ENCODE peak calls at places on chromosomes 13 and 19, in five cellular contexts. S is uterus, X is erythroblast, G is IMR-90, F is prostate gland. M is an unnamed sample.

GRCh38 chr13:59722580-59722900 is 441.2 kb downstream of the DIAPH3 start:
- DNase-seq in S (no peak), X (no peak), G (no peak), F (no peak), M (no peak)

GRCh38 chr19:35717665-35718344 is at the start of gene KMT2B:
- DNase-seq in S (no peak), X (peak), G (no peak), F (no peak), M (peak)

GRCh38 chr19:46838160-46838559 is 12.5 kb downstream of the AP2S1 start:
- DNase-seq in S (no peak), X (no peak), G (no peak), F (no peak), M (no peak)

GRCh38 chr13:45417790-45418534 is at the start of gene SLC25A30:
- DNase-seq in S (peak), X (peak), G (peak), F (peak), M (peak)

GRCh38 chr13:30735025-30735967 is at the start of gene ALOX5AP:
- DNase-seq in S (no peak), X (no peak), G (no peak), F (no peak), M (no peak)

GRCh38 chr13:40452741-40453665 is 213.4 kb downstream of the FOXO1 start:
- DNase-seq in S (no peak), X (no peak), G (peak), F (peak), M (no peak)

GRCh38 chr19:27794444-27795042 is 1418.4 kb downstream of the UQCRFS1 start:
- DNase-seq in S (no peak), X (peak), G (peak), F (no peak), M (no peak)

GRCh38 chr19:5718579-5719273 is 1.2 kb downstream of the LONP1 start:
- DNase-seq in S (no peak), X (peak), G (peak), F (no peak), M (no peak)

GRCh38 chr19:13012390-13012689 is 17.1 kb downstream of the NFIX start:
- DNase-seq in S (no peak), X (no peak), G (no peak), F (no peak), M (no peak)

GRCh38 chr19:57434386-57435061 is 601 bp upstream of the ZNF749 start:
- DNase-seq in S (no peak), X (no peak), G (no peak), F (no peak), M (no peak)

GRCh38 chr13:75405976-75406703 is 75.8 kb downstream of the TBC1D4 start:
- DNase-seq in S (no peak), X (no peak), G (no peak), F (no peak), M (no peak)

GRCh38 chr19:18999896-19000620 is 33.3 kb downstream of the SUGP2 start:
- DNase-seq in S (no peak), X (peak), G (peak), F (no peak), M (no peak)

GRCh38 chr19:47778954-47779351 is 450 bp downstream of the SELENOW start:
- DNase-seq in S (peak), X (peak), G (no peak), F (peak), M (no peak)

GRCh38 chr19:2050991-2051770 is at the start of gene MKNK2:
- DNase-seq in S (peak), X (peak), G (peak), F (peak), M (peak)

GRCh38 chr13:92677571-92677970 is 549.0 kb upstream of the GPC6 start:
- DNase-seq in S (no peak), X (no peak), G (no peak), F (no peak), M (no peak)

GRCh38 chr13:28755546-28755870 is 36.7 kb upstream of the SLC46A3 start:
- DNase-seq in S (no peak), X (no peak), G (no peak), F (no peak), M (no peak)

GRCh38 chr13:28494861-28495585 is at the start of gene FLT1:
- DNase-seq in S (peak), X (no peak), G (peak), F (no peak), M (no peak)

GRCh38 chr13:30829788-30830637 is 76.1 kb upstream of the MEDAG start:
- DNase-seq in S (no peak), X (no peak), G (no peak), F (no peak), M (no peak)

GRCh38 chr13:72590091-72590490 is 137.3 kb downstream of the MZT1 start:
- DNase-seq in S (no peak), X (no peak), G (no peak), F (no peak), M (no peak)

GRCh38 chr19:44602071-44602470 is 11.3 kb upstream of the IGSF23 start:
- DNase-seq in S (no peak), X (no peak), G (no peak), F (peak), M (no peak)

GRCh38 chr19:55166530-55167268 is at the start of gene DNAAF3:
- DNase-seq in S (peak), X (peak), G (peak), F (peak), M (peak)

GRCh38 chr13:60881507-60881906 is 484.5 kb downstream of the TDRD3 start:
- DNase-seq in S (no peak), X (no peak), G (no peak), F (no peak), M (no peak)

GRCh38 chr13:106381083-106381482 is 154.4 kb downstream of the EFNB2 start:
- DNase-seq in S (no peak), X (no peak), G (peak), F (no peak), M (no peak)

GRCh38 chr13:48009298-48009697 is 8.2 kb upstream of the SUCLA2 start:
- DNase-seq in S (no peak), X (no peak), G (peak), F (no peak), M (peak)

GRCh38 chr19:55602104-55603001 is 2.3 kb downstream of the ZNF524 start:
- DNase-seq in S (no peak), X (no peak), G (no peak), F (no peak), M (no peak)

GRCh38 chr13:40928980-40929379 is 90.1 kb downstream of the ELF1 start:
- DNase-seq in S (no peak), X (no peak), G (no peak), F (no peak), M (no peak)

GRCh38 chr19:29492761-29493160 is 33.0 kb upstream of the VSTM2B start:
- DNase-seq in S (no peak), X (no peak), G (peak), F (no peak), M (no peak)

GRCh38 chr19:11420429-11420893 is 1.3 kb upstream of the RGL3 start:
- DNase-seq in S (peak), X (no peak), G (no peak), F (no peak), M (no peak)

GRCh38 chr19:19321143-19321577 is 531 bp downstream of the MAU2 start:
- DNase-seq in S (no peak), X (peak), G (no peak), F (no peak), M (no peak)

GRCh38 chr19:6930190-6930589 is 42.8 kb downstream of the ADGRE1 start:
- DNase-seq in S (no peak), X (no peak), G (no peak), F (no peak), M (no peak)

GRCh38 chr19:6935069-6935468 is 47.7 kb downstream of the ADGRE1 start:
- DNase-seq in S (no peak), X (no peak), G (no peak), F (no peak), M (no peak)

DNA sequence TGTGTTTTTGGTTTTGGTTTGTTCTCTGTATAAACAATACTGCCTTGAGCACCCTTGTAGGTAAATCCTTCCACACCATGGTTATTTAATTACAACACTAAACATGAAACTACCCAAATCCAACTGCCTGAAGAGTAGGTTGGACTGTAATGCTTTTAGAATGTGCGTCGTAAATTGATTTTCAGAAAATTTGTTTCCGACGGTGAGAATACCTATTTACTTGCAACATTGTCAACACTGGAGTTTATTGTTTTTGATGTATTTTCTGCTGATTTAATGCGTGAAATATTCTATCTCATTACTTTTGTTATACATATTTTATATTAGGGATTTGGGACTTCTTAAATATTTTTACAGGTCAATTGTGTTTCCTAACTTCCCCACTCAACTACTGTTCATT is 48.2 kb downstream of the ADGRE1 start:
- DNase-seq in S (no peak), X (no peak), G (no peak), F (no peak), M (no peak)
- TF ChIP-seq POLR2A in S (no peak), X (no peak), G (no peak), F (no peak), M (no peak)

GRCh38 chr19:45730389-45731288 is at the start of gene FBXO46:
- DNase-seq in S (peak), X (peak), G (peak), F (peak), M (peak)
- TF ChIP-seq POLR2A in S (peak), X (peak), G (peak), F (peak), M (peak)

GRCh38 chr19:4064551-4065260 is 2.0 kb downstream of the ZBTB7A start:
- DNase-seq in S (peak), X (peak), G (no peak), F (peak), M (no peak)
- TF ChIP-seq POLR2A in S (no peak), X (no peak), G (no peak), F (peak), M (no peak)

GRCh38 chr13:77466757-77467156 is 68.7 kb upstream of the SCEL start:
- DNase-seq in S (no peak), X (no peak), G (no peak), F (no peak), M (no peak)

GRCh38 chr13:77460195-77460594 is 75.3 kb upstream of the SCEL start:
- DNase-seq in S (no peak), X (no peak), G (no peak), F (peak), M (no peak)

GRCh38 chr13:77470986-77471385 is 64.5 kb upstream of the SCEL start:
- DNase-seq in S (no peak), X (no peak), G (no peak), F (no peak), M (no peak)

GRCh38 chr13:77465595-77466195 is 69.8 kb upstream of the SCEL start:
- DNase-seq in S (no peak), X (no peak), G (no peak), F (no peak), M (no peak)
- TF ChIP-seq POLR2A in S (no peak), X (no peak), G (no peak), F (no peak), M (no peak)

DNA sequence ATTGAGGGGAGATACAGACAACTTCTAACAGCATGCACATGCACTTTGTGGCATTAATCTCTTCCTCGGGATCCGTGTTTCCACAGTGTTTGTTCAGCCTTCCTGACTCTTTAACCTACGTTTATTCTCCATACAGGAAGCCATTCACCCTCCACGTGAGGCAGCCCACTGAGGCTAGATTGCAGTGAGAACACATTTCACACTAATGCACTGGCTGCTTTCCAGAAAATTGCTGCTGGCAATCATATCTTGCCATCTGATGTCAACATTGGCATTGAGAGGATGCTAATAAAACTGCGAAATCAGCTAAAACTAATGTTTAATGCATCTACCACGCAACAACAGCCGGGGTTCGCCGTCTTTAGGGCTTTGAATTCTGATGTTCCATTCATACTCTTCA is 30.0 kb downstream of the DCLK1 start:
- DNase-seq in S (no peak), X (no peak), G (no peak), F (no peak), M (no peak)
- TF ChIP-seq POLR2A in S (no peak), X (no peak), G (no peak), F (no peak), M (no peak)